ENCODE peak calls at places on chromosomes 16 and 17, in eight cellular contexts. Q, F, U, A, S, C, I and G are unnamed samples.

GRCh38 chr17:62648247-62648953 is 20.9 kb downstream of the MRC2 start:
- DNase-seq in Q (no peak), C (no peak), F (no peak), S (no peak), A (no peak), I (no peak), U (no peak), G (no peak)

GRCh38 chr16:57661936-57662906 is 5.9 kb upstream of the ADGRG3 start:
- DNase-seq in I (no peak), U (no peak), S (no peak), C (no peak), A (no peak), F (no peak), Q (no peak), G (no peak)

GRCh38 chr17:75128694-75129505 is 2.6 kb downstream of the NT5C start:
- DNase-seq in F (no peak), U (no peak), C (no peak), Q (no peak), A (no peak), S (no peak), I (no peak), G (no peak)

GRCh38 chr17:27315322-27315721 is 21.4 kb downstream of the WSB1 start:
- DNase-seq in F (no peak), A (no peak), U (no peak), S (no peak), C (peak), I (no peak), Q (peak), G (no peak)

GRCh38 chr16:80122155-80122554 is 418.6 kb upstream of the DYNLRB2 start:
- DNase-seq in A (no peak), C (peak), I (no peak), F (peak), U (no peak), Q (no peak), S (no peak), G (no peak)

GRCh38 chr16:28882476-28883180 is 4.3 kb downstream of the ATP2A1 start:
- DNase-seq in F (no peak), A (no peak), S (no peak), C (no peak), I (no peak), Q (no peak), U (no peak), G (no peak)

GRCh38 chr17:81165246-81166032 is at the start of gene PVALEF:
- DNase-seq in C (no peak), U (no peak), A (no peak), I (no peak), F (no peak), Q (no peak), S (peak), G (no peak)

GRCh38 chr16:2842340-2843000 is 12.4 kb downstream of the ZG16B start:
- DNase-seq in C (no peak), U (peak), F (no peak), S (peak), Q (no peak), I (peak), A (peak), G (no peak)

GRCh38 chr16:75296606-75297005 is 45.2 kb upstream of the BCAR1 start:
- DNase-seq in S (no peak), U (no peak), F (no peak), C (no peak), I (peak), Q (peak), A (no peak), G (no peak)

GRCh38 chr17:28612936-28613872 is 781 bp downstream of the RSKR start:
- DNase-seq in C (peak), U (no peak), S (peak), Q (no peak), A (peak), F (no peak), I (peak), G (no peak)

GRCh38 chr16:53849994-53850393 is 146.0 kb downstream of the FTO start:
- DNase-seq in U (no peak), A (no peak), C (no peak), S (no peak), I (no peak), F (no peak), Q (no peak), G (no peak)

GRCh38 chr17:62091804-62092203 is 26.7 kb upstream of the MED13 start:
- DNase-seq in U (no peak), I (no peak), S (no peak), C (no peak), A (no peak), Q (no peak), F (no peak), G (no peak)

GRCh38 chr17:21674242-21674731 is 18.0 kb upstream of the KCNJ18 start:
- DNase-seq in F (peak), S (no peak), U (peak), I (no peak), C (no peak), Q (no peak), A (no peak), G (peak)

GRCh38 chr17:13835151-13835550 is 233.4 kb upstream of the HS3ST3A1 start:
- DNase-seq in A (no peak), F (no peak), I (no peak), Q (no peak), S (no peak), U (no peak), C (peak), G (no peak)

GRCh38 chr16:31206776-31207175 is 4.2 kb upstream of the PYCARD start:
- DNase-seq in I (no peak), Q (no peak), S (no peak), A (no peak), C (no peak), F (no peak), U (no peak), G (no peak)

GRCh38 chr16:11076259-11077018 is 132.1 kb downstream of the CLEC16A start:
- DNase-seq in C (no peak), F (no peak), S (no peak), U (peak), A (peak), I (no peak), Q (no peak), G (no peak)

GRCh38 chr16:70804729-70805169 is 3.8 kb upstream of the VAC14 start:
- DNase-seq in S (no peak), Q (no peak), A (no peak), I (no peak), F (no peak), C (no peak), U (no peak), G (peak)

GRCh38 chr17:58316260-58316960 is 12.2 kb downstream of the TSPOAP1 start:
- DNase-seq in Q (no peak), A (no peak), C (no peak), U (no peak), I (no peak), S (no peak), F (peak), G (peak)

GRCh38 chr17:45813051-45813731 is 29.1 kb downstream of the CRHR1 start:
- DNase-seq in S (no peak), A (no peak), I (no peak), Q (no peak), C (no peak), F (no peak), U (no peak), G (no peak)

GRCh38 chr16:89471225-89471624 is 19.1 kb downstream of the ANKRD11 start:
- DNase-seq in U (no peak), F (no peak), S (no peak), A (no peak), C (no peak), I (no peak), Q (no peak), G (no peak)

GRCh38 chr16:83143788-83144187 is 517.0 kb downstream of the CDH13 start:
- DNase-seq in U (no peak), I (no peak), Q (no peak), A (no peak), F (no peak), S (no peak), C (no peak), G (no peak)

GRCh38 chr17:8872036-8872704 is 4.7 kb upstream of the PIK3R6 start:
- DNase-seq in C (no peak), F (no peak), Q (no peak), U (no peak), S (peak), A (no peak), I (no peak), G (no peak)

GRCh38 chr17:4950757-4951204 is at the start of gene ENO3:
- DNase-seq in C (no peak), Q (no peak), F (no peak), U (no peak), I (no peak), S (no peak), A (no peak), G (no peak)

GRCh38 chr17:41521574-41522261 is 3.0 kb upstream of the KRT15 start:
- DNase-seq in F (no peak), C (peak), S (no peak), U (no peak), I (no peak), Q (no peak), A (no peak), G (no peak)

GRCh38 chr17:79617740-79618382 is 7.0 kb upstream of the RBFOX3 start:
- DNase-seq in C (no peak), A (no peak), F (peak), Q (no peak), S (peak), I (no peak), U (no peak), G (peak)

GRCh38 chr16:86080131-86080875 is 181.3 kb downstream of the IRF8 start:
- DNase-seq in I (no peak), S (peak), F (peak), U (no peak), C (no peak), A (no peak), Q (no peak), G (no peak)

GRCh38 chr17:56597495-56597990 is 4.0 kb downstream of the NOG start:
- DNase-seq in I (no peak), A (no peak), C (no peak), S (peak), Q (no peak), F (no peak), U (no peak), G (no peak)

GRCh38 chr17:82924812-82925211 is 85.0 kb upstream of the ZNF750 start:
- DNase-seq in U (no peak), C (no peak), A (no peak), F (no peak), I (no peak), S (peak), Q (no peak), G (no peak)

GRCh38 chr16:86523166-86523740 is 12.9 kb downstream of the FOXF1 start:
- DNase-seq in Q (no peak), A (no peak), F (no peak), C (no peak), I (no peak), U (no peak), S (no peak), G (no peak)

GRCh38 chr16:57679768-57680167 is 11.7 kb downstream of the ADGRG3 start:
- DNase-seq in F (peak), S (no peak), A (no peak), I (no peak), C (no peak), U (no peak), Q (no peak), G (no peak)

GRCh38 chr17:42347606-42348005 is 40.6 kb downstream of the STAT3 start:
- DNase-seq in A (no peak), F (no peak), Q (no peak), S (no peak), C (no peak), U (no peak), I (no peak), G (no peak)

GRCh38 chr17:63925615-63926014 is 6.5 kb downstream of the CD79B start:
- DNase-seq in F (no peak), S (no peak), Q (no peak), U (no peak), I (no peak), A (no peak), C (no peak), G (no peak)

GRCh38 chr17:79023886-79024771 is at the start of gene C1QTNF1:
- DNase-seq in S (peak), C (no peak), F (peak), Q (no peak), U (peak), I (no peak), A (no peak), G (no peak)

GRCh38 chr17:70886648-70887047 is 717.3 kb downstream of the KCNJ2 start:
- DNase-seq in F (no peak), U (no peak), I (no peak), Q (no peak), C (no peak), S (no peak), A (no peak), G (no peak)

GRCh38 chr17:82838386-82839063 is 1.3 kb downstream of the ZNF750 start:
- DNase-seq in I (no peak), S (peak), C (no peak), F (no peak), U (no peak), Q (no peak), A (no peak), G (no peak)

GRCh38 chr17:32551186-32551955 is 64.6 kb downstream of the CDK5R1 start:
- DNase-seq in U (no peak), I (no peak), A (no peak), Q (no peak), F (no peak), S (no peak), C (no peak), G (no peak)

GRCh38 chr16:28520672-28521071 is 14.0 kb upstream of the IL27 start:
- DNase-seq in I (no peak), C (no peak), S (no peak), Q (no peak), F (no peak), A (no peak), U (no peak), G (no peak)

GRCh38 chr16:56606688-56607618 is 1.4 kb upstream of the MT2A start:
- DNase-seq in Q (no peak), F (peak), A (no peak), C (peak), U (no peak), S (no peak), I (peak), G (peak)

GRCh38 chr17:40522250-40522960 is 21.0 kb upstream of the TNS4 start:
- DNase-seq in F (peak), S (no peak), A (no peak), I (no peak), Q (no peak), C (no peak), U (no peak), G (no peak)